ENCODE peak calls at places on chromosome 12, in four cellular contexts. W is H9, A is IMR-90, E is neuronal stem cell. I is an unnamed sample.

GRCh38 chr12:65707051-65707450 is 117.2 kb upstream of the HMGA2 start:
- DNase-seq in W (no peak), A (no peak), E (no peak), I (no peak)

GRCh38 chr12:26734510-26735248 is 98.3 kb downstream of the ITPR2 start:
- DNase-seq in W (no peak), A (no peak), E (no peak), I (no peak)

GRCh38 chr12:95439578-95440230 is 34.2 kb upstream of the METAP2 start:
- DNase-seq in W (no peak), A (no peak), E (no peak), I (no peak)

GRCh38 chr12:104656383-104656782 is 199.6 kb downstream of the CHST11 start:
- DNase-seq in W (no peak), A (no peak), E (no peak), I (peak)

GRCh38 chr12:28941248-28941647 is 207.8 kb upstream of the FAR2 start:
- DNase-seq in W (no peak), A (peak), E (no peak), I (no peak)

GRCh38 chr12:14560904-14561574 is 6.6 kb downstream of the PLBD1 start:
- DNase-seq in W (no peak), A (no peak), E (no peak), I (peak)

GRCh38 chr12:28799337-28799736 is 349.7 kb upstream of the FAR2 start:
- DNase-seq in W (no peak), A (no peak), E (no peak), I (no peak)

GRCh38 chr12:28222959-28223662 is 32.9 kb downstream of the CCDC91 start:
- DNase-seq in W (no peak), A (no peak), E (no peak), I (no peak)

GRCh38 chr12:58671196-58671595 is 249.1 kb downstream of the LRIG3 start:
- DNase-seq in W (no peak), A (no peak), E (no peak), I (no peak)

GRCh38 chr12:49331360-49332222 is 5.4 kb downstream of the C1QL4 start:
- DNase-seq in W (peak), A (peak), E (no peak), I (peak)

GRCh38 chr12:120365675-120366340 is 3.2 kb downstream of the MSI1 start:
- DNase-seq in W (no peak), A (no peak), E (no peak), I (no peak)

GRCh38 chr12:110776410-110776809 is 33.7 kb upstream of the PPP1CC start:
- DNase-seq in W (no peak), A (no peak), E (no peak), I (no peak)

GRCh38 chr12:87157791-87158190 is 871.4 kb downstream of the C12orf50 start:
- DNase-seq in W (no peak), A (peak), E (no peak), I (peak)

GRCh38 chr12:28620281-28620680 is 430.0 kb downstream of the CCDC91 start:
- DNase-seq in W (no peak), A (no peak), E (no peak), I (no peak)

GRCh38 chr12:4272014-4272975 is 1.3 kb upstream of the CCND2 start:
- DNase-seq in W (peak), A (peak), E (peak), I (peak)

GRCh38 chr12:111359231-111359913 is 9.5 kb downstream of the PHETA1 start:
- DNase-seq in W (no peak), A (no peak), E (no peak), I (no peak)

GRCh38 chr12:104190151-104190550 is 25.4 kb upstream of the TXNRD1 start:
- DNase-seq in W (no peak), A (peak), E (no peak), I (no peak)

GRCh38 chr12:59823535-59823934 is 227.7 kb downstream of the SLC16A7 start:
- DNase-seq in W (no peak), A (peak), E (no peak), I (no peak)

GRCh38 chr12:131386167-131386521 is 324.7 kb upstream of the SFSWAP start:
- DNase-seq in W (no peak), A (no peak), E (no peak), I (no peak)
- H4K8ac ChIP-seq in W (no peak), A (no peak), E (no peak), I (no peak)

GRCh38 chr12:1838223-1838993 is 18.0 kb downstream of the LRTM2 start:
- DNase-seq in W (no peak), A (no peak), E (no peak), I (no peak)
- H4K8ac ChIP-seq in W (no peak), A (no peak), E (no peak), I (no peak)

GRCh38 chr12:125606312-125606711 is 541.1 kb downstream of the AACS start:
- DNase-seq in W (no peak), A (no peak), E (no peak), I (no peak)
- H4K8ac ChIP-seq in W (no peak), A (no peak), E (no peak), I (no peak)

DNA sequence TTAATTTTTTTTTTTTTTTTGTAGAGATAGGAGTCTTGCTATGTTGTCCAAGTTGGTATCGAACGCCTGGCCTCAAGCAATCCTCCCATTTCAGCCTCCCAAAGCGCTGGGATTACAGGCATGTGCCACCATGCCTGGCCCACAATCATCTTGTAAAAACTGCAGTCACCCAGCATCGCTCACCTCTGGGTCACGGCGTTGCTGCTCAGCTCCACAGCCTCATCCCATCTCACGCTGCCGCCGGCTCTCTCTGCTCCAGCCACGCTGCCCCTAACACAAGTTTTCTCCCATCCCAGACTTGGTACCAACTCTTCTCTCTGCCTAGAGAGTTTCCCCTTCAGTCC is 69.2 kb downstream of the MAP1LC3B2 start:
- DNase-seq in W (no peak), A (no peak), E (no peak), I (no peak)
- H4K8ac ChIP-seq in W (no peak), A (no peak), E (no peak), I (no peak)

GRCh38 chr12:76013603-76014002 is 18.0 kb downstream of the PHLDA1 start:
- DNase-seq in W (no peak), A (no peak), E (no peak), I (no peak)

GRCh38 chr12:76008438-76008837 is 23.1 kb downstream of the PHLDA1 start:
- DNase-seq in W (no peak), A (no peak), E (no peak), I (no peak)

GRCh38 chr12:76012656-76013055 is 18.9 kb downstream of the PHLDA1 start:
- DNase-seq in W (no peak), A (no peak), E (no peak), I (no peak)

GRCh38 chr12:76014007-76014406 is 17.6 kb downstream of the PHLDA1 start:
- DNase-seq in W (no peak), A (no peak), E (no peak), I (peak)

DNA sequence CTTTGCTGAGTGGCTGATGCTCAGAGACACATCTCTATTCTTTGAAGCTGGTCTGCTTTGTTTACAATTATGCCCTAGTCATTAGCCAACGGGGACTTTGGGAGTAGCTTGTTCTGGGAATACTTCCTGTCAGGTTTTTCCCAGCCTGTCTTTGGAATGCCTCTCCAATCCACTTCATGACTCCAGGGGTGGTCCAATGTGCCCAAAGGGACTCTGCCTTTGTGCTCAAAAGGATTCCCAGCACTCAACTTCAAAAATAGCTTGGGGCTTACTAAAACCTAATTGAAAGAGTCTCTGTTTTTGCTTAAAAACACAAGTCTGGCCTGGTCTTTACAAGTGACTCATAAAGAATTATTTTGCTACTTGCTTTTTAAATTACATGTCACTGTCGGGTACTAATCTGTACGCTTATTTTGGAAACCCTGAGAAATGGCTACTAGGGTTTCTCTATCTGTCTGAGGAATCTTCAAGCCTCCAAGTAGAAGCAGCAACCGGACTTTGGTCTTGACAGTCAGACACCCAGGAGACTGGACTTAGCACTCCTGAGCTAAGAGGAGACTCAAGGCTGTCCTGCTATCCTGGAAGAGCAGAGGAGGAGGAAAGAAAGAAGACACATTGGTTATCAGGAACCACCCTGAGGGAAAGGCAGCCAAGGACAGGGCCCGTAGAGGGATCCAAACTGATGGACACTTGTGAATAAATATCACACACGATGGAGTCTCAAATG is 20.7 kb downstream of the PHLDA1 start:
- DNase-seq in W (no peak), A (peak), E (no peak), I (peak)
- H4K8ac ChIP-seq in W (no peak), A (peak), E (no peak), I (no peak)

GRCh38 chr12:10153271-10154144 is 18.4 kb downstream of the OLR1 start:
- DNase-seq in W (peak), A (peak), E (peak), I (peak)
- H4K8ac ChIP-seq in W (no peak), A (peak), E (no peak), I (no peak)

GRCh38 chr12:106585862-106586534 is 3.2 kb downstream of the RFX4 start:
- DNase-seq in W (peak), A (no peak), E (peak), I (peak)
- H4K8ac ChIP-seq in W (no peak), A (no peak), E (no peak), I (no peak)

GRCh38 chr12:3019005-3019680 is 58.0 kb upstream of the TSPAN9 start:
- DNase-seq in W (no peak), A (no peak), E (no peak), I (no peak)

GRCh38 chr12:3016191-3016590 is 57.0 kb downstream of the TEAD4 start:
- DNase-seq in W (no peak), A (no peak), E (no peak), I (no peak)

GRCh38 chr12:3017281-3017680 is 58.1 kb downstream of the TEAD4 start:
- DNase-seq in W (no peak), A (no peak), E (no peak), I (no peak)

GRCh38 chr12:3020399-3020798 is 56.8 kb upstream of the TSPAN9 start:
- DNase-seq in W (no peak), A (no peak), E (no peak), I (no peak)

DNA sequence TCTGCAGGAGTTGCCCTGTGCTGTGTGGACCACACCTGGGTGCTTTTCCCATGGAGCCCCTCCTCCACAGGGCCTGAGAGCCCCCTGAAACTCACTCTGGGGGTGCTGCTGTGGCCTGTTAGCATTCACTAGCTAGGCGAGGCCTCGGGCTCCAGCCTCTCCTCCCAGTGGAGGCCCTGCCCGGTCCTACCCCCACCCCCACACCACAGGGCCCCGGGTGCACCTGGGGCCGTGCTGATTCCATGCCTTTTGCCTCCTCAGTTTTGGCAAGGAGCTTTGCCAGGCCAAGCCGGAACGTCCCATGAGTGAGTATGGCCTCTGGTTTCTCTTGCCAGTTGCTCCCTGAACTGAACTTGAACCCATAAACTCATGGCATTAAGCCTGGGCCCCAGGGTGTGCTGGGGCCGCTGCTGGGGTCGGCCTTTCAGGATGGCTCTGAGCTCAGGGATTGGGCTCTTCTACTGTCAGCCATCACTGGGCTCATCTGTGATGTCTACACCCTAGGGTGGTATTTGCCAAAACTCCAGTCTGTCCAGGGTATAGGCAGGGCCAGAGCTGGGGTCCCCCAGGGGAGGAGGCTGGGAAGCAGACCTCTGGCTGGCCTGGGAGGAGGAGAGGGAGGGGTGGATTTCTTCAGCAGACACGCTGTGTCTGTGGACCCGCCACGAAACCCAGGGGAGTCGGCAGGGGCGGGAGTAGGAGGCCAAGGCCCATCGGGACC is 58.7 kb upstream of the TSPAN9 start:
- DNase-seq in W (no peak), A (no peak), E (no peak), I (no peak)
- H4K8ac ChIP-seq in W (no peak), A (no peak), E (no peak), I (no peak)

GRCh38 chr12:122097641-122098364 is 19.2 kb downstream of the MLXIP start:
- DNase-seq in W (no peak), A (peak), E (no peak), I (peak)

GRCh38 chr12:122096014-122096413 is 17.5 kb downstream of the MLXIP start:
- DNase-seq in W (no peak), A (no peak), E (no peak), I (no peak)

GRCh38 chr12:122094735-122095561 is 16.4 kb downstream of the MLXIP start:
- DNase-seq in W (no peak), A (peak), E (no peak), I (no peak)

GRCh38 chr12:122094261-122094734 is 15.7 kb downstream of the MLXIP start:
- DNase-seq in W (no peak), A (no peak), E (no peak), I (no peak)

DNA sequence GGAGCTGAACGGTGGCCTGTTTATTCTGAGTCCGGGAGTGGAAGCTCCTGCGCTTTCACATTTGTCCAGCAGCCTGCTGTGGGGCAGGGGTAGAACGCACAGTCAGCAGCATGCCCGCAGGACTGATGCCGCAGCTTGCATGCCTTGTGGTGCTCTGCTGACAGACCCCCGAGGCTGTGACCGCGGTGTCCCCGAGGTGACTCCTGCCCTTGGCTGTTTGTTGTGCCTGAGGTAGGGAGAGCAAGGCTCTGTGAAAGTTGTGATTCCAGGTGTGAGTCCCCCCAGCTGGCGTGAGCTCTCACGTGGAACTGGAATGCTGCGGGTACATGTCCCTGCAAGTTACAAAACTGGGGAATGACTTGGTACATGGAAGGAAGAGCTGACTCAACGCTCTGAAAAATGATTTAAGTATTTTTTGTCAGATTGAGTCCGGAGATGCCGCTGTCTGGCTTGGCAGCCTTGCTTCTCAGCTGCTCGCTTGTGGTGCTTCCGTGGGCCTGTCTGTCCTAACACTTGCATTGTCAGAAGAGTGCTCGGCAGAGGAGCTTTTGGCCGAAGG is 18.1 kb downstream of the MLXIP start:
- DNase-seq in W (no peak), A (peak), E (no peak), I (no peak)
- H4K8ac ChIP-seq in W (no peak), A (peak), E (no peak), I (no peak)